ENCODE peak calls at places on chromosomes 5 and 9, in four cellular contexts. S is dorsolateral prefrontal cortex, C is GM23338, G is stomach. Q is an unnamed sample.
A peak's percentile ranks its signal among the peaks of the same experiment; 100 is the strongest.

GRCh38 chr5:169581580-169582227 is 1.9 kb upstream of the SPDL1 start:
- DNase-seq in S (no peak), G (peak; percentile 55), C (peak; percentile 84), Q (no peak)

GRCh38 chr5:56476487-56476856 is 243.3 kb upstream of the ANKRD55 start:
- DNase-seq in C (no peak), G (no peak), S (no peak), Q (peak; percentile 9)

GRCh38 chr9:38642951-38643350 is 22.6 kb upstream of the ANKRD18A start:
- DNase-seq in S (no peak), G (no peak), C (no peak), Q (no peak)

GRCh38 chr9:34493972-34494535 is 28.7 kb downstream of the ENHO start:
- DNase-seq in S (no peak), G (peak; percentile 33), C (peak; percentile 83), Q (no peak)

GRCh38 chr5:150419630-150420270 is 7.0 kb upstream of the CD74 start:
- DNase-seq in S (no peak), C (no peak), G (no peak), Q (no peak)

GRCh38 chr5:17796757-17797398 is 162.6 kb downstream of the TAF11L14 start:
- DNase-seq in S (no peak), C (no peak), G (no peak), Q (no peak)

GRCh38 chr5:149730620-149731331 is 666 bp downstream of the PPARGC1B start:
- DNase-seq in G (peak; percentile 55), S (peak; percentile 70), C (peak; percentile 75), Q (no peak)

GRCh38 chr5:18789216-18789615 is 1155.0 kb downstream of the TAF11L14 start:
- DNase-seq in G (no peak), S (no peak), C (no peak), Q (no peak)

GRCh38 chr9:136292591-136293448 is 11.1 kb downstream of the CCDC187 start:
- DNase-seq in G (peak; percentile 43), S (no peak), C (no peak), Q (no peak)

GRCh38 chr5:78504726-78505431 is 143.7 kb downstream of the LHFPL2 start:
- DNase-seq in C (no peak), G (peak; percentile 71), S (peak; percentile 91), Q (peak; percentile 95)

GRCh38 chr9:124357591-124358361 is 57.5 kb downstream of the PSMB7 start:
- DNase-seq in S (no peak), G (peak; percentile 8), C (peak; percentile 66), Q (peak; percentile 66)

GRCh38 chr5:72387985-72388384 is 67.8 kb downstream of the PTCD2 start:
- DNase-seq in C (no peak), G (no peak), S (no peak), Q (no peak)

GRCh38 chr9:36101916-36102741 is 34.4 kb upstream of the GLIPR2 start:
- DNase-seq in C (no peak), S (no peak), G (no peak), Q (no peak)

GRCh38 chr5:1780621-1780945 is 19.1 kb downstream of the MRPL36 start:
- DNase-seq in C (no peak), G (no peak), S (no peak), Q (no peak)

GRCh38 chr5:140855772-140856674 is at the start of gene PCDHA10:
- DNase-seq in G (no peak), C (peak; percentile 90), S (no peak), Q (no peak)

GRCh38 chr9:138103824-138104206 is 226.2 kb downstream of the CACNA1B start:
- DNase-seq in S (peak; percentile 37), C (no peak), G (no peak), Q (peak; percentile 62)
- TF ChIP-seq CTCF in S (no peak), C (no peak), G (no peak), Q (no peak)

DNA sequence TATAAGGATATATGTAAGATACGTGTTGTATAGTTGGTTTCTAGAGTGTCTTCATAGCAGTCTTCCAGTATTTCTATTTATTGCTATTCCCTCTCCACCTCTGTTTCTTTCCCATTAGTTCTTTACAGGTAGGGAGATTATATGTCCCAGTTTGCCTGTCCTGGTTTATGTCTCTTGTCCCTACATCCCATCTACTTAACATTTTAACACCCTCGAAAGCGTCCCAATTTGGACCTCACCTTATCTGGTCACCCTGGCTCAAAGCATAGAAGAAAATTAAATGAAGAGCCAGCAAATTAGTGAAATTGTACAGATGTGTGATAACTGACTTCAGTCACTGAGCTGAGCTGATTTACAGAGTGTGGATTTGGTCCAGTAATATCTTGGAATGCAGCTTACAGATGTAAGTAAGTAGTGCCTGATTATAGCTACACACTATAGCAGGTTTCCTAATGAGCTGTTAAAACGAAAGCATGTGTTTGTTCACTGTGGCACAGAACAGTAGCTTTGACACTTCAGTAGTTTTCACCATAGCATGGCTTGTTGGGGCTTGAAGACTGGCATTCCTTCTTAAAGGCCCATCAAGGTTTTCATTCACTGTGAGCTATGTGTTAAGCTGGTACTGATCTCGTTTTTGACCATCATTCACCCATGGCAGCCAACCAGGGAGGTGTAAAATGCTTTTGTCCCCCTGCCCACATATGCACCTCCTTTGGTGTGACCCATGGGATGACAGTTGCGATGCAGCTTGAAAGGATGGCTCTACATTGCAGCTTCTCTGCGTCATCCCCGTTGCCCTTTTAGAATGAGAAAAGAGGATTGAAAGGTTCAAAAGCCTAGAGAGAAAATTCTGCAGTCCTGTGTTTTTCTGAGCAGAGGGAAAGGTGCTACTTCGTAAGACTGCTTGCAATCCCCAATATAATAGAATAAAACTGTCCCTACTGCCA is 192.1 kb upstream of the DMRT1 start:
- DNase-seq in C (peak; percentile 50), S (no peak), G (no peak), Q (no peak)
- H3K27ac ChIP-seq in C (peak overlapping the region; percentile 26), S (no peak overlapping the region), G (no peak overlapping the region), Q (peak overlapping the region; percentile 33)

GRCh38 chr5:139574641-139575312 is 13.6 kb downstream of the UBE2D2 start:
- DNase-seq in S (no peak), C (peak; percentile 71), G (no peak), Q (no peak)
- TF ChIP-seq CTCF in S (peak; percentile 44), C (peak; percentile 76), G (peak; percentile 32), Q (no peak)

DNA sequence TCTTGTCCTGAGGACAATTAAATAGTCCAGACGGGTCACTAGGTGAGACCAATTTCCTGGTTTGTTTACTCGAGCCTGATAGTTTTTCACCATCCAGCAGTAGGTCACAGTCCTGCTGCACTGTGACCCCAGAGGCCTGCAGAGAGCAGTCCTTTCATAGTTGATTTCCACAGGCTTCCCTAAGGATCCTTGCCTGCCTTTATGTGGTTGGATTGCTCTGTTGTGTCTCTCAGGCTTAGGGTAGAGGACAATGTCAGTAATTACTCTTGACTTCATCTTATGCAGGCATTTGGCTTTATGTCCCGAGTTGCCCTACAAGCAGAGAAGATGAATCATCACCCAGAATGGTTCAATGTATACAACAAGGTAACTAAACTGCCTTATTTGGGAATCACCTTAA is 9.0 kb upstream of the CATSPER3 start:
- DNase-seq in G (no peak), C (peak; percentile 33), S (no peak), Q (no peak)
- H3K27ac ChIP-seq in G (no peak overlapping the region), C (no peak overlapping the region), S (no peak overlapping the region), Q (no peak overlapping the region)

GRCh38 chr5:52582313-52582712 is 205.4 kb upstream of the ITGA1 start:
- DNase-seq in G (no peak), S (no peak), C (peak; percentile 48), Q (no peak)
- TF ChIP-seq CTCF in G (no peak), S (no peak), C (peak; percentile 55), Q (no peak)

GRCh38 chr5:170747357-170747756 is 36.2 kb upstream of the GABRP start:
- DNase-seq in G (no peak), S (no peak), C (no peak), Q (no peak)
- H3K27ac ChIP-seq in G (no peak overlapping the region), S (no peak overlapping the region), C (peak overlapping the region; percentile 97), Q (no peak overlapping the region)

DNA sequence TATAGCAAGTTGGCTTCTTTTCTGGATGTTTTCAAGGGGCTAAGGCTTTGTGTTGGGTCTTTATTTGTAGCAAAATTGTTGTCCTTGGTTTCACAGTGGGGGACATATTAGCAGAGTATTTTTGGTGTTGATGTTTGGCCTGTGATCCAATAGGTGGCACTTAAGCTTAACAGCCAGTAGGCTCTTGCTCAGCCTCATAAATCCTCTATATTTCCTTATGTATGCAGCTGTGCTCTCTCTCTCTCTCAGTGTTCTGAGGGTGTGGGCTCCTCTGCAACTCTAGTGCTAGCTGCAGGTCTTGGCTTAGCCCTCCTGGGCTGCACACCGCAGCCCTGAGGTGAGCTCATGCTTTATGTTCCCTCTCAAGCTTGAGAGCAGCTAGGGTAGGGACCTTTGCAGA is 195.0 kb upstream of the GHR start:
- DNase-seq in S (no peak), G (no peak), C (no peak), Q (no peak)
- TF ChIP-seq CTCF in S (no peak), G (no peak), C (peak; percentile 39), Q (no peak)

GRCh38 chr9:105554042-105554441 is 3.9 kb upstream of the FKTN start:
- DNase-seq in S (no peak), C (no peak), G (no peak), Q (peak; percentile 71)

GRCh38 chr9:105557804-105558610 is at the start of gene FKTN:
- DNase-seq in S (peak; percentile 92), C (peak; percentile 94), G (peak; percentile 90), Q (peak; percentile 89)
- H3K27ac ChIP-seq in S (peak within 1 kb of the TSS; percentile 77), C (no peak within 1 kb of the TSS), G (peak within 1 kb of the TSS; percentile 73), Q (peak within 1 kb of the TSS; percentile 72)

DNA sequence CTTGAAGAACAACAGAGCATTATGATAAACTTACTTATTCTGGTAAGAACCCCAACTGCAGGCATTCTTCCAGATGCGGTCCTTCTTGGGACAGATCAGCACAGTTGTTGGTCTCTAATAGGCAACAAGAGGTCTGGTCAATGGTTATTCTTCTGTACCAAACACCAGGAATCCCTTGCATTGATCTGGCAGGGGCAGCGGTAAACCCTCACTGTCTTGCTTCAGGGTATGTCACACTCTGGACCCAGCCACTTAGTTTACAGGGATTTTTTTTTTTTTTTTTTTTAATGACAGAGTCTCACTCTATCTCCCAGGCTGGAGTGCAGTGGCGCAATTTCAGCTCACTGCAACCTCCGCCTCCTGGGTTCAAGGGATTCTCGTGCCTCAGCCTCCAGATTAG is 1.3 kb upstream of the FAM193B start:
- DNase-seq in S (no peak), C (no peak), G (no peak), Q (no peak)
- TF ChIP-seq CTCF in S (no peak), C (no peak), G (no peak), Q (no peak)

GRCh38 chr9:19284729-19285128 is 54.2 kb downstream of the DENND4C start:
- DNase-seq in C (no peak), S (no peak), G (no peak), Q (no peak)
- H3K27ac ChIP-seq in C (no peak overlapping the region), S (no peak overlapping the region), G (no peak overlapping the region), Q (no peak overlapping the region)

Q was measured in coronary artery.